ENCODE peak calls at places on chromosome 1, in nine cellular contexts. One of them, this sample, is unnamed.

GRCh38 chr1:241485554-241485992 is 34.0 kb downstream of the FH start:
- DNase-seq in H9: peak
- DNase-seq in left lung: no peak
- DNase-seq in cardiac fibroblast: peak
- DNase-seq in colonic mucosa: no peak
- DNase-seq in endothelial cell: no peak
- DNase-seq in prostate gland: no peak
- DNase-seq in mesothelial cell of epicardium: no peak
- DNase-seq in fibroblast of lung: peak
- DNase-seq in this sample: no peak

GRCh38 chr1:173502104-173502503 is 25.0 kb downstream of the PRDX6 start:
- DNase-seq in H9: no peak
- DNase-seq in left lung: no peak
- DNase-seq in cardiac fibroblast: no peak
- DNase-seq in colonic mucosa: no peak
- DNase-seq in endothelial cell: no peak
- DNase-seq in prostate gland: no peak
- DNase-seq in mesothelial cell of epicardium: no peak
- DNase-seq in fibroblast of lung: no peak
- DNase-seq in this sample: peak

GRCh38 chr1:66244429-66244828 is 289.5 kb upstream of the SGIP1 start:
- DNase-seq in H9: no peak
- DNase-seq in left lung: no peak
- DNase-seq in cardiac fibroblast: peak
- DNase-seq in colonic mucosa: no peak
- DNase-seq in endothelial cell: no peak
- DNase-seq in prostate gland: no peak
- DNase-seq in mesothelial cell of epicardium: no peak
- DNase-seq in fibroblast of lung: peak
- DNase-seq in this sample: no peak

GRCh38 chr1:109687641-109688499 is at the start of gene GSTM1:
- DNase-seq in H9: peak
- DNase-seq in left lung: no peak
- DNase-seq in cardiac fibroblast: peak
- DNase-seq in colonic mucosa: no peak
- DNase-seq in endothelial cell: no peak
- DNase-seq in prostate gland: no peak
- DNase-seq in mesothelial cell of epicardium: peak
- DNase-seq in fibroblast of lung: no peak
- DNase-seq in this sample: no peak

GRCh38 chr1:211133393-211133840 is 531 bp downstream of the KCNH1 start:
- DNase-seq in H9: peak
- DNase-seq in left lung: no peak
- DNase-seq in cardiac fibroblast: no peak
- DNase-seq in colonic mucosa: no peak
- DNase-seq in endothelial cell: peak
- DNase-seq in prostate gland: no peak
- DNase-seq in mesothelial cell of epicardium: no peak
- DNase-seq in fibroblast of lung: peak
- DNase-seq in this sample: no peak

GRCh38 chr1:213035573-213035972 is 15.5 kb upstream of the RPS6KC1 start:
- DNase-seq in H9: no peak
- DNase-seq in left lung: no peak
- DNase-seq in cardiac fibroblast: no peak
- DNase-seq in colonic mucosa: no peak
- DNase-seq in endothelial cell: no peak
- DNase-seq in prostate gland: no peak
- DNase-seq in mesothelial cell of epicardium: no peak
- DNase-seq in fibroblast of lung: no peak
- DNase-seq in this sample: no peak

GRCh38 chr1:40450491-40451237 is 388 bp downstream of the ZFP69B start:
- DNase-seq in H9: peak
- DNase-seq in left lung: peak
- DNase-seq in cardiac fibroblast: peak
- DNase-seq in colonic mucosa: peak
- DNase-seq in endothelial cell: no peak
- DNase-seq in prostate gland: no peak
- DNase-seq in mesothelial cell of epicardium: peak
- DNase-seq in fibroblast of lung: peak
- DNase-seq in this sample: peak

GRCh38 chr1:34188418-34188817 is 11.7 kb downstream of the C1orf94 start:
- DNase-seq in H9: peak
- DNase-seq in left lung: no peak
- DNase-seq in cardiac fibroblast: no peak
- DNase-seq in colonic mucosa: no peak
- DNase-seq in endothelial cell: no peak
- DNase-seq in prostate gland: no peak
- DNase-seq in mesothelial cell of epicardium: no peak
- DNase-seq in fibroblast of lung: no peak
- DNase-seq in this sample: no peak

GRCh38 chr1:228417061-228417460 is 400 bp upstream of the TRIM17 start:
- DNase-seq in H9: no peak
- DNase-seq in left lung: peak
- DNase-seq in cardiac fibroblast: no peak
- DNase-seq in colonic mucosa: no peak
- DNase-seq in endothelial cell: no peak
- DNase-seq in prostate gland: no peak
- DNase-seq in mesothelial cell of epicardium: no peak
- DNase-seq in fibroblast of lung: no peak
- DNase-seq in this sample: no peak

GRCh38 chr1:228415853-228416216 is 826 bp downstream of the TRIM17 start:
- DNase-seq in H9: no peak
- DNase-seq in left lung: peak
- DNase-seq in cardiac fibroblast: no peak
- DNase-seq in colonic mucosa: no peak
- DNase-seq in endothelial cell: no peak
- DNase-seq in prostate gland: no peak
- DNase-seq in mesothelial cell of epicardium: no peak
- DNase-seq in fibroblast of lung: no peak
- DNase-seq in this sample: no peak

GRCh38 chr1:228415221-228415620 is 1.4 kb downstream of the TRIM17 start:
- DNase-seq in H9: no peak
- DNase-seq in left lung: peak
- DNase-seq in cardiac fibroblast: no peak
- DNase-seq in colonic mucosa: no peak
- DNase-seq in endothelial cell: no peak
- DNase-seq in prostate gland: no peak
- DNase-seq in mesothelial cell of epicardium: no peak
- DNase-seq in fibroblast of lung: no peak
- DNase-seq in this sample: no peak

GRCh38 chr1:228417471-228418203 is 976 bp upstream of the TRIM17 start:
- DNase-seq in H9: no peak
- DNase-seq in left lung: peak
- DNase-seq in cardiac fibroblast: no peak
- DNase-seq in colonic mucosa: no peak
- DNase-seq in endothelial cell: no peak
- DNase-seq in prostate gland: no peak
- DNase-seq in mesothelial cell of epicardium: no peak
- DNase-seq in fibroblast of lung: peak
- DNase-seq in this sample: no peak

GRCh38 chr1:228416217-228416971 is at the start of gene TRIM17:
- DNase-seq in H9: peak
- DNase-seq in left lung: peak
- DNase-seq in cardiac fibroblast: no peak
- DNase-seq in colonic mucosa: no peak
- DNase-seq in endothelial cell: peak
- DNase-seq in prostate gland: no peak
- DNase-seq in mesothelial cell of epicardium: peak
- DNase-seq in fibroblast of lung: peak
- DNase-seq in this sample: no peak
- TF ChIP-seq CTCF in H9: peak
- TF ChIP-seq CTCF in left lung: peak
- TF ChIP-seq CTCF in cardiac fibroblast: peak
- TF ChIP-seq CTCF in colonic mucosa: peak
- TF ChIP-seq CTCF in endothelial cell: peak
- TF ChIP-seq CTCF in prostate gland: no peak
- TF ChIP-seq CTCF in mesothelial cell of epicardium: peak
- TF ChIP-seq CTCF in fibroblast of lung: peak
- TF ChIP-seq CTCF in this sample: no peak

GRCh38 chr1:6392081-6392879 is 1.3 kb downstream of the ACOT7 start:
- DNase-seq in H9: no peak
- DNase-seq in left lung: no peak
- DNase-seq in cardiac fibroblast: no peak
- DNase-seq in colonic mucosa: peak
- DNase-seq in endothelial cell: no peak
- DNase-seq in prostate gland: no peak
- DNase-seq in mesothelial cell of epicardium: no peak
- DNase-seq in fibroblast of lung: no peak
- DNase-seq in this sample: no peak

GRCh38 chr1:6396998-6397397 is 3.4 kb upstream of the ACOT7 start:
- DNase-seq in H9: no peak
- DNase-seq in left lung: no peak
- DNase-seq in cardiac fibroblast: no peak
- DNase-seq in colonic mucosa: no peak
- DNase-seq in endothelial cell: no peak
- DNase-seq in prostate gland: no peak
- DNase-seq in mesothelial cell of epicardium: no peak
- DNase-seq in fibroblast of lung: no peak
- DNase-seq in this sample: no peak

GRCh38 chr1:6389971-6390370 is 3.6 kb downstream of the ACOT7 start:
- DNase-seq in H9: no peak
- DNase-seq in left lung: no peak
- DNase-seq in cardiac fibroblast: no peak
- DNase-seq in colonic mucosa: no peak
- DNase-seq in endothelial cell: no peak
- DNase-seq in prostate gland: no peak
- DNase-seq in mesothelial cell of epicardium: no peak
- DNase-seq in fibroblast of lung: no peak
- DNase-seq in this sample: no peak

GRCh38 chr1:6392880-6393399 is 627 bp downstream of the ACOT7 start:
- DNase-seq in H9: no peak
- DNase-seq in left lung: no peak
- DNase-seq in cardiac fibroblast: no peak
- DNase-seq in colonic mucosa: peak
- DNase-seq in endothelial cell: peak
- DNase-seq in prostate gland: no peak
- DNase-seq in mesothelial cell of epicardium: no peak
- DNase-seq in fibroblast of lung: no peak
- DNase-seq in this sample: no peak

DNA sequence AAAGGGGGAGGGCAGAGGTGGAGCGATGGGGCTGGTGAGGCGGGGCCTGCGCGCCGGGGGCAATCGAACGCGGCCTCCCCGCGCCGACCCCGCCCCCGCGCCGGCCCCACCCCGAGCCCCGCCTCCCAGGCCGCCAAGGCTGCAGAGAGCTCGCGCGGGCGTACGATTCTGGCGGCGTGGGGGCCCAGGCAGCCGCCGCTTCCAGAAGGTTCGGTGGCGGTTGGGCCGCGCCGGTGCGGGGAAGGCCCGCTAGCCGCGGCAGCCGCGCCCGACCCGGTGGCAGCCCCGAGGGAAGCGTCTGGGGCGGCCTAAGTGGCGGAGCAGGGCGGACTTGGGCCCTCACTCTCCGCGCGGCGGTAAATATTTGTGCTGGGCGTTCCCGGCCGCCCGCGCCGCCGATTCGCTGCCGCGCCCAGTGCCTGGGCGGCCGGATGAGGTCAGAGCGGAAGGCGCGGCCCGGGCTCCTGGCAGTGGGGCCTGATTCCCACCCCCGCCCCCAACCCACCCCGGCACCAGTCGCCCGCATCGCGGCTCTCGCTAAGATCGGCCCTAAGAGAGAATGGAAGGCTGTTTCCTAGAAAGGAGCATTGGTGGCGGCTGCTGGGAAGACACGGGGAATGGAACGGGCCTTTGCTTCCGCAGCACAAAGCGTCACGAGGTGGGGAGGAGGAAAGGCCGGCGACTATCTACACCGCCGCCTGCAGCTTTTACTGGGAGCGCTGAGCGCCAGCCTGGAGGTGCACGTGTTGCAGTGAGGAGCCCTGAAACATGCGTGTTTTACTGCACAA is at the start of gene ACOT7:
- DNase-seq in H9: peak
- DNase-seq in left lung: peak
- DNase-seq in cardiac fibroblast: peak
- DNase-seq in colonic mucosa: peak
- DNase-seq in endothelial cell: peak
- DNase-seq in prostate gland: peak
- DNase-seq in mesothelial cell of epicardium: peak
- DNase-seq in fibroblast of lung: peak
- DNase-seq in this sample: peak
- TF ChIP-seq CTCF in H9: no peak
- TF ChIP-seq CTCF in left lung: no peak
- TF ChIP-seq CTCF in cardiac fibroblast: peak
- TF ChIP-seq CTCF in colonic mucosa: no peak
- TF ChIP-seq CTCF in endothelial cell: no peak
- TF ChIP-seq CTCF in prostate gland: peak
- TF ChIP-seq CTCF in mesothelial cell of epicardium: no peak
- TF ChIP-seq CTCF in fibroblast of lung: peak
- TF ChIP-seq CTCF in this sample: peak

GRCh38 chr1:13513063-13513884 is 529 bp downstream of the LRRC38 start:
- DNase-seq in H9: peak
- DNase-seq in left lung: no peak
- DNase-seq in cardiac fibroblast: peak
- DNase-seq in colonic mucosa: no peak
- DNase-seq in endothelial cell: no peak
- DNase-seq in prostate gland: no peak
- DNase-seq in mesothelial cell of epicardium: no peak
- DNase-seq in fibroblast of lung: no peak
- DNase-seq in this sample: no peak

GRCh38 chr1:13520985-13521384 is 7.2 kb upstream of the LRRC38 start:
- DNase-seq in H9: no peak
- DNase-seq in left lung: no peak
- DNase-seq in cardiac fibroblast: no peak
- DNase-seq in colonic mucosa: no peak
- DNase-seq in endothelial cell: no peak
- DNase-seq in prostate gland: no peak
- DNase-seq in mesothelial cell of epicardium: no peak
- DNase-seq in fibroblast of lung: no peak
- DNase-seq in this sample: no peak

GRCh38 chr1:13516606-13517005 is 2.8 kb upstream of the LRRC38 start:
- DNase-seq in H9: no peak
- DNase-seq in left lung: no peak
- DNase-seq in cardiac fibroblast: no peak
- DNase-seq in colonic mucosa: no peak
- DNase-seq in endothelial cell: no peak
- DNase-seq in prostate gland: no peak
- DNase-seq in mesothelial cell of epicardium: no peak
- DNase-seq in fibroblast of lung: no peak
- DNase-seq in this sample: no peak

GRCh38 chr1:13513885-13514546 is at the start of gene LRRC38:
- DNase-seq in H9: peak
- DNase-seq in left lung: no peak
- DNase-seq in cardiac fibroblast: no peak
- DNase-seq in colonic mucosa: peak
- DNase-seq in endothelial cell: peak
- DNase-seq in prostate gland: no peak
- DNase-seq in mesothelial cell of epicardium: no peak
- DNase-seq in fibroblast of lung: no peak
- DNase-seq in this sample: no peak

DNA sequence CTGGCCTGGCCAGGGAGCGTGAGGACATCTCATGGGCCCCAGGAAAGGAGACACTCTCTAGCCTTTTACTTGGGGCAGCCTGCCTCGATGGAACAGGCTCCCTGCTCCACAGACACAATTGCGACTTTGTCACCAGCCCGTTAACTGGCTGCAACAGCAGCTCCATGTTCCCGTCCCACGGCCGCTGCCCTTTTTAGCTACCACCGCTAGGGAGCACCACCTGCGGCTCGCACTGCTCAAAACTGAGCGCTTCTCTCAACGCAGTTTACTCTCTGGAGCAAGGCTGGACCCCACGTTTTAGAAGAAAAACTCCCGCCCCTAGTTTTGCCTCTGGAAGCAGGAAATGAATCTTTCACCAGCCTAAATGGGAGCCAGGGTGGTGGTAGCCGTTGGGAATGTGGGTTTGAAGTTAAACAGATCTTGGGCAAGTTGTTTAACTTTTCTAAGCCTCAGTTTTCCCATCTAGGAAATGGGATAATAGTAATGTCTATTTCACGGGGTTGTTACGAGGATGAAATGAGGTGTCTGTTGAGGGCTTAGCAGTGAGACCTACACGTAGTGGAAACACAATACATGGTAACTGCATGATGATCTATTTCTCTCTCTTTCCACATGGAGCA is 3.5 kb upstream of the LRRC38 start:
- DNase-seq in H9: peak
- DNase-seq in left lung: no peak
- DNase-seq in cardiac fibroblast: peak
- DNase-seq in colonic mucosa: peak
- DNase-seq in endothelial cell: peak
- DNase-seq in prostate gland: no peak
- DNase-seq in mesothelial cell of epicardium: no peak
- DNase-seq in fibroblast of lung: no peak
- DNase-seq in this sample: no peak
- TF ChIP-seq CTCF in H9: peak
- TF ChIP-seq CTCF in left lung: peak
- TF ChIP-seq CTCF in cardiac fibroblast: peak
- TF ChIP-seq CTCF in colonic mucosa: no peak
- TF ChIP-seq CTCF in endothelial cell: peak
- TF ChIP-seq CTCF in prostate gland: no peak
- TF ChIP-seq CTCF in mesothelial cell of epicardium: peak
- TF ChIP-seq CTCF in fibroblast of lung: no peak
- TF ChIP-seq CTCF in this sample: no peak

GRCh38 chr1:216740334-216740733 is 17.1 kb upstream of the ESRRG start:
- DNase-seq in H9: no peak
- DNase-seq in left lung: no peak
- DNase-seq in cardiac fibroblast: no peak
- DNase-seq in colonic mucosa: no peak
- DNase-seq in endothelial cell: no peak
- DNase-seq in prostate gland: no peak
- DNase-seq in mesothelial cell of epicardium: no peak
- DNase-seq in fibroblast of lung: no peak
- DNase-seq in this sample: no peak

GRCh38 chr1:216739771-216740170 is 16.5 kb upstream of the ESRRG start:
- DNase-seq in H9: peak
- DNase-seq in left lung: no peak
- DNase-seq in cardiac fibroblast: no peak
- DNase-seq in colonic mucosa: no peak
- DNase-seq in endothelial cell: no peak
- DNase-seq in prostate gland: no peak
- DNase-seq in mesothelial cell of epicardium: no peak
- DNase-seq in fibroblast of lung: no peak
- DNase-seq in this sample: no peak

GRCh38 chr1:216742625-216743024 is 19.4 kb upstream of the ESRRG start:
- DNase-seq in H9: no peak
- DNase-seq in left lung: no peak
- DNase-seq in cardiac fibroblast: peak
- DNase-seq in colonic mucosa: no peak
- DNase-seq in endothelial cell: no peak
- DNase-seq in prostate gland: no peak
- DNase-seq in mesothelial cell of epicardium: no peak
- DNase-seq in fibroblast of lung: no peak
- DNase-seq in this sample: no peak
- TF ChIP-seq CTCF in H9: peak
- TF ChIP-seq CTCF in left lung: no peak
- TF ChIP-seq CTCF in cardiac fibroblast: no peak
- TF ChIP-seq CTCF in colonic mucosa: no peak
- TF ChIP-seq CTCF in endothelial cell: peak
- TF ChIP-seq CTCF in prostate gland: peak
- TF ChIP-seq CTCF in mesothelial cell of epicardium: peak
- TF ChIP-seq CTCF in fibroblast of lung: peak
- TF ChIP-seq CTCF in this sample: peak